ENCODE peak calls at places on chromosomes 16 and 17, in eight cellular contexts. One of them, this sample, is unnamed.

GRCh38 chr16:6828690-6829089 is 504.0 kb upstream of the RBFOX1 start:
- DNase-seq in HS-5: no peak
- DNase-seq in substantia nigra: no peak
- DNase-seq in neuronal stem cell: no peak
- DNase-seq in T-helper 2 cell: no peak
- DNase-seq in activated CD8-positive, alpha-beta memory T cell treated with anti-CD3 and anti-CD28 coated beads, Interleukin-2, amount 50 U/mL, for 48 hours: no peak
- DNase-seq in mucosa of gallbladder: no peak
- DNase-seq in tibial nerve: no peak
- DNase-seq in this sample: no peak

GRCh38 chr16:85462405-85463227 is 150.5 kb upstream of the GSE1 start:
- DNase-seq in HS-5: no peak
- DNase-seq in substantia nigra: no peak
- DNase-seq in neuronal stem cell: peak
- DNase-seq in T-helper 2 cell: no peak
- DNase-seq in activated CD8-positive, alpha-beta memory T cell treated with anti-CD3 and anti-CD28 coated beads, Interleukin-2, amount 50 U/mL, for 48 hours: no peak
- DNase-seq in mucosa of gallbladder: no peak
- DNase-seq in tibial nerve: no peak
- DNase-seq in this sample: no peak

GRCh38 chr16:3780570-3780969 is 63.2 kb upstream of the TRAP1 start:
- DNase-seq in HS-5: no peak
- DNase-seq in substantia nigra: no peak
- DNase-seq in neuronal stem cell: no peak
- DNase-seq in T-helper 2 cell: peak
- DNase-seq in activated CD8-positive, alpha-beta memory T cell treated with anti-CD3 and anti-CD28 coated beads, Interleukin-2, amount 50 U/mL, for 48 hours: no peak
- DNase-seq in mucosa of gallbladder: no peak
- DNase-seq in tibial nerve: no peak
- DNase-seq in this sample: peak

GRCh38 chr17:61314368-61315078 is 85.1 kb upstream of the TBX2 start:
- DNase-seq in HS-5: no peak
- DNase-seq in substantia nigra: no peak
- DNase-seq in neuronal stem cell: no peak
- DNase-seq in T-helper 2 cell: no peak
- DNase-seq in activated CD8-positive, alpha-beta memory T cell treated with anti-CD3 and anti-CD28 coated beads, Interleukin-2, amount 50 U/mL, for 48 hours: no peak
- DNase-seq in mucosa of gallbladder: peak
- DNase-seq in tibial nerve: no peak
- DNase-seq in this sample: no peak

GRCh38 chr17:46812624-46813318 is 5.7 kb downstream of the WNT3 start:
- DNase-seq in HS-5: no peak
- DNase-seq in substantia nigra: no peak
- DNase-seq in neuronal stem cell: no peak
- DNase-seq in T-helper 2 cell: no peak
- DNase-seq in activated CD8-positive, alpha-beta memory T cell treated with anti-CD3 and anti-CD28 coated beads, Interleukin-2, amount 50 U/mL, for 48 hours: no peak
- DNase-seq in mucosa of gallbladder: no peak
- DNase-seq in tibial nerve: no peak
- DNase-seq in this sample: no peak

GRCh38 chr16:16073884-16074781 is 124.7 kb downstream of the ABCC1 start:
- DNase-seq in HS-5: peak
- DNase-seq in substantia nigra: no peak
- DNase-seq in neuronal stem cell: peak
- DNase-seq in T-helper 2 cell: no peak
- DNase-seq in activated CD8-positive, alpha-beta memory T cell treated with anti-CD3 and anti-CD28 coated beads, Interleukin-2, amount 50 U/mL, for 48 hours: no peak
- DNase-seq in mucosa of gallbladder: peak
- DNase-seq in tibial nerve: no peak
- DNase-seq in this sample: peak

GRCh38 chr17:40315206-40315605 is 6.2 kb downstream of the RARA start:
- DNase-seq in HS-5: no peak
- DNase-seq in substantia nigra: no peak
- DNase-seq in neuronal stem cell: no peak
- DNase-seq in T-helper 2 cell: no peak
- DNase-seq in activated CD8-positive, alpha-beta memory T cell treated with anti-CD3 and anti-CD28 coated beads, Interleukin-2, amount 50 U/mL, for 48 hours: no peak
- DNase-seq in mucosa of gallbladder: no peak
- DNase-seq in tibial nerve: no peak
- DNase-seq in this sample: no peak

GRCh38 chr16:2473425-2473926 is 1.5 kb upstream of the TBC1D24 start:
- DNase-seq in HS-5: no peak
- DNase-seq in substantia nigra: no peak
- DNase-seq in neuronal stem cell: no peak
- DNase-seq in T-helper 2 cell: no peak
- DNase-seq in activated CD8-positive, alpha-beta memory T cell treated with anti-CD3 and anti-CD28 coated beads, Interleukin-2, amount 50 U/mL, for 48 hours: peak
- DNase-seq in mucosa of gallbladder: no peak
- DNase-seq in tibial nerve: no peak
- DNase-seq in this sample: peak

GRCh38 chr16:50021509-50021908 is 3.5 kb upstream of the CNEP1R1 start:
- DNase-seq in HS-5: no peak
- DNase-seq in substantia nigra: no peak
- DNase-seq in neuronal stem cell: peak
- DNase-seq in T-helper 2 cell: no peak
- DNase-seq in activated CD8-positive, alpha-beta memory T cell treated with anti-CD3 and anti-CD28 coated beads, Interleukin-2, amount 50 U/mL, for 48 hours: no peak
- DNase-seq in mucosa of gallbladder: no peak
- DNase-seq in tibial nerve: no peak
- DNase-seq in this sample: no peak

GRCh38 chr17:45896803-45897693 is 2.7 kb downstream of the MAPT start:
- DNase-seq in HS-5: no peak
- DNase-seq in substantia nigra: no peak
- DNase-seq in neuronal stem cell: peak
- DNase-seq in T-helper 2 cell: no peak
- DNase-seq in activated CD8-positive, alpha-beta memory T cell treated with anti-CD3 and anti-CD28 coated beads, Interleukin-2, amount 50 U/mL, for 48 hours: no peak
- DNase-seq in mucosa of gallbladder: no peak
- DNase-seq in tibial nerve: no peak
- DNase-seq in this sample: no peak

GRCh38 chr17:67044940-67045339 is 586 bp downstream of the CACNG1 start:
- DNase-seq in HS-5: no peak
- DNase-seq in substantia nigra: no peak
- DNase-seq in neuronal stem cell: no peak
- DNase-seq in T-helper 2 cell: no peak
- DNase-seq in activated CD8-positive, alpha-beta memory T cell treated with anti-CD3 and anti-CD28 coated beads, Interleukin-2, amount 50 U/mL, for 48 hours: no peak
- DNase-seq in mucosa of gallbladder: no peak
- DNase-seq in tibial nerve: no peak
- DNase-seq in this sample: no peak

GRCh38 chr16:29154100-29154499 is 169.2 kb downstream of the LAT start:
- DNase-seq in HS-5: no peak
- DNase-seq in substantia nigra: no peak
- DNase-seq in neuronal stem cell: no peak
- DNase-seq in T-helper 2 cell: no peak
- DNase-seq in activated CD8-positive, alpha-beta memory T cell treated with anti-CD3 and anti-CD28 coated beads, Interleukin-2, amount 50 U/mL, for 48 hours: no peak
- DNase-seq in mucosa of gallbladder: no peak
- DNase-seq in tibial nerve: no peak
- DNase-seq in this sample: no peak